ENCODE peak calls at places on chromosomes 4 and X, in seven cellular contexts. Y is cardiac muscle cell, S is SK-N-SH, I is activated B cell treated with CpG ODN at 0.5 μM for 24 hours, B is lung microvascular endothelial cell, K is NCI-H1436 treated with DMSO at 0.1 percent for 48 hours, T is mesendoderm. U is an unnamed sample.

GRCh38 chr4:7960017-7960789 is 20.5 kb upstream of the AFAP1 start:
- DNase-seq in Y (no peak), S (no peak), I (no peak), B (no peak), K (no peak), T (no peak), U (no peak)

GRCh38 chr4:165873298-165874071 is 448 bp downstream of the TLL1 start:
- DNase-seq in Y (peak), S (peak), I (no peak), B (peak), K (no peak), T (peak), U (peak)

GRCh38 chr4:101136373-101137370 is 210.7 kb downstream of the PPP3CA start:
- DNase-seq in Y (no peak), S (no peak), I (no peak), B (no peak), K (peak), T (no peak), U (no peak)

GRCh38 chr4:108045687-108046024 is 56.0 kb downstream of the HADH start:
- DNase-seq in Y (no peak), S (no peak), I (no peak), B (no peak), K (no peak), T (no peak), U (peak)

GRCh38 chrX:17674611-17675010 is 62.7 kb upstream of the SCML1 start:
- DNase-seq in Y (no peak), S (no peak), I (no peak), B (peak), K (no peak), T (no peak), U (peak)

GRCh38 chr4:5798447-5798846 is 87.4 kb downstream of the EVC start:
- DNase-seq in Y (no peak), S (no peak), I (no peak), B (no peak), K (no peak), T (no peak), U (no peak)

GRCh38 chr4:121370729-121371325 is 10.0 kb downstream of the QRFPR start:
- DNase-seq in Y (peak), S (peak), I (no peak), B (peak), K (no peak), T (peak), U (peak)

GRCh38 chr4:88533937-88534750 is 10.6 kb upstream of the PYURF start:
- DNase-seq in Y (no peak), S (no peak), I (no peak), B (peak), K (no peak), T (peak), U (no peak)

GRCh38 chr4:1373892-1374705 is 27.1 kb downstream of the UVSSA start:
- DNase-seq in Y (no peak), S (no peak), I (peak), B (no peak), K (no peak), T (no peak), U (no peak)

GRCh38 chrX:78104447-78105176 is 564 bp downstream of the PGK1 start:
- DNase-seq in Y (peak), S (peak), I (no peak), B (peak), K (no peak), T (peak), U (peak)

GRCh38 chr4:147772056-147772455 is 40.2 kb downstream of the ARHGAP10 start:
- DNase-seq in Y (no peak), S (no peak), I (no peak), B (no peak), K (no peak), T (no peak), U (no peak)

GRCh38 chrX:49059209-49060191 is 701 bp downstream of the CCDC120 start:
- DNase-seq in Y (no peak), S (no peak), I (no peak), B (no peak), K (no peak), T (no peak), U (peak)

GRCh38 chrX:13692771-13693231 is 3.9 kb downstream of the RAB9A start:
- DNase-seq in Y (no peak), S (no peak), I (no peak), B (no peak), K (no peak), T (no peak), U (no peak)

GRCh38 chr4:125985856-125986255 is 671.1 kb downstream of the FAT4 start:
- DNase-seq in Y (no peak), S (no peak), I (no peak), B (no peak), K (no peak), T (peak), U (no peak)

GRCh38 chr4:56760194-56760593 is 61.3 kb downstream of the SPINK2 start:
- DNase-seq in Y (no peak), S (no peak), I (no peak), B (no peak), K (no peak), T (no peak), U (no peak)

GRCh38 chr4:136036744-136037143 is 1495.5 kb downstream of the PCDH18 start:
- DNase-seq in Y (no peak), S (no peak), I (no peak), B (no peak), K (no peak), T (peak), U (no peak)

GRCh38 chrX:52424658-52425057 is 55.8 kb downstream of the XAGE2 start:
- DNase-seq in Y (no peak), S (no peak), I (no peak), B (no peak), K (no peak), T (no peak), U (no peak)

GRCh38 chr4:129929052-129929451 is 833.1 kb downstream of the C4orf33 start:
- DNase-seq in Y (no peak), S (peak), I (no peak), B (no peak), K (no peak), T (peak), U (no peak)

GRCh38 chr4:124484008-124484407 is 228.5 kb downstream of the ANKRD50 start:
- DNase-seq in Y (no peak), S (no peak), I (no peak), B (no peak), K (no peak), T (peak), U (no peak)

GRCh38 chr4:126264839-126265238 is 950.1 kb downstream of the FAT4 start:
- DNase-seq in Y (no peak), S (no peak), I (no peak), B (no peak), K (no peak), T (no peak), U (no peak)